ENCODE peak calls at places on chromosomes 16 and 17, in ten cellular contexts. One of them, this sample, is unnamed.

GRCh38 chr16:85048921-85049562 is 21.4 kb downstream of the KIAA0513 start:
- DNase-seq in endothelial cell: no peak
- DNase-seq in stimulated activated CD4-positive, alpha-beta T cell treated with anti-CD3 and anti-CD28 coated beads, Interleukin-12 subunit alpha, Interleukin-12 subunit beta, amount 100 ng/mL, for 48 hours: no peak
- DNase-seq in activated B cell treated with CpG ODN at 0.5 μM for 24 hours: no peak
- DNase-seq in smooth muscle cell of the brain vasculature: no peak
- DNase-seq in MV-4-11: no peak
- DNase-seq in SW 1271: no peak
- DNase-seq in NCI-H1105 treated with DMSO at 0.1 percent for 48 hours: no peak
- DNase-seq in activated CD4-positive, alpha-beta T cell treated with anti-CD3 and anti-CD28 coated beads, Interleukin-2, amount 50 U/mL, for 1 hour: no peak
- DNase-seq in activated T-helper 1 cell treated with anti-CD3 and anti-CD28 coated beads, Interleukin-12 subunit alpha, Interleukin-12 subunit beta, Interleukin-2, Interleukin-4 antibody, amounts not matched to agents 30 ng/mL and 10 ng/mL and 1 ng/mL, durations not matched to agents 14 hours and 24 hours and 36 hours: no peak
- DNase-seq in this sample: no peak

GRCh38 chr16:84665843-84666242 is 17.5 kb downstream of the KLHL36 start:
- DNase-seq in endothelial cell: no peak
- DNase-seq in SW 1271: no peak
- DNase-seq in activated CD4-positive, alpha-beta T cell treated with anti-CD3 and anti-CD28 coated beads, Interleukin-2, amount 50 U/mL, for 1 hour: no peak
- DNase-seq in smooth muscle cell of the brain vasculature: no peak
- DNase-seq in stimulated activated CD4-positive, alpha-beta T cell treated with anti-CD3 and anti-CD28 coated beads, Interleukin-12 subunit alpha, Interleukin-12 subunit beta, amount 100 ng/mL, for 48 hours: no peak
- DNase-seq in MV-4-11: no peak
- DNase-seq in activated B cell treated with CpG ODN at 0.5 μM for 24 hours: no peak
- DNase-seq in activated T-helper 1 cell treated with anti-CD3 and anti-CD28 coated beads, Interleukin-12 subunit alpha, Interleukin-12 subunit beta, Interleukin-2, Interleukin-4 antibody, amounts not matched to agents 30 ng/mL and 10 ng/mL and 1 ng/mL, durations not matched to agents 14 hours and 24 hours and 36 hours: no peak
- DNase-seq in NCI-H1105 treated with DMSO at 0.1 percent for 48 hours: no peak
- DNase-seq in this sample: no peak

GRCh38 chr17:72185571-72185970 is 64.8 kb downstream of the SOX9 start:
- DNase-seq in smooth muscle cell of the brain vasculature: no peak
- DNase-seq in activated CD4-positive, alpha-beta T cell treated with anti-CD3 and anti-CD28 coated beads, Interleukin-2, amount 50 U/mL, for 1 hour: no peak
- DNase-seq in activated T-helper 1 cell treated with anti-CD3 and anti-CD28 coated beads, Interleukin-12 subunit alpha, Interleukin-12 subunit beta, Interleukin-2, Interleukin-4 antibody, amounts not matched to agents 30 ng/mL and 10 ng/mL and 1 ng/mL, durations not matched to agents 14 hours and 24 hours and 36 hours: no peak
- DNase-seq in MV-4-11: no peak
- DNase-seq in NCI-H1105 treated with DMSO at 0.1 percent for 48 hours: no peak
- DNase-seq in SW 1271: no peak
- DNase-seq in activated B cell treated with CpG ODN at 0.5 μM for 24 hours: no peak
- DNase-seq in stimulated activated CD4-positive, alpha-beta T cell treated with anti-CD3 and anti-CD28 coated beads, Interleukin-12 subunit alpha, Interleukin-12 subunit beta, amount 100 ng/mL, for 48 hours: no peak
- DNase-seq in endothelial cell: no peak
- DNase-seq in this sample: no peak

GRCh38 chr17:17889922-17890321 is 53.1 kb upstream of the SREBF1 start:
- DNase-seq in activated T-helper 1 cell treated with anti-CD3 and anti-CD28 coated beads, Interleukin-12 subunit alpha, Interleukin-12 subunit beta, Interleukin-2, Interleukin-4 antibody, amounts not matched to agents 30 ng/mL and 10 ng/mL and 1 ng/mL, durations not matched to agents 14 hours and 24 hours and 36 hours: no peak
- DNase-seq in MV-4-11: no peak
- DNase-seq in activated CD4-positive, alpha-beta T cell treated with anti-CD3 and anti-CD28 coated beads, Interleukin-2, amount 50 U/mL, for 1 hour: no peak
- DNase-seq in SW 1271: no peak
- DNase-seq in endothelial cell: no peak
- DNase-seq in activated B cell treated with CpG ODN at 0.5 μM for 24 hours: no peak
- DNase-seq in stimulated activated CD4-positive, alpha-beta T cell treated with anti-CD3 and anti-CD28 coated beads, Interleukin-12 subunit alpha, Interleukin-12 subunit beta, amount 100 ng/mL, for 48 hours: no peak
- DNase-seq in NCI-H1105 treated with DMSO at 0.1 percent for 48 hours: no peak
- DNase-seq in smooth muscle cell of the brain vasculature: no peak
- DNase-seq in this sample: no peak

GRCh38 chr17:50459756-50460155 is 8.9 kb downstream of the CHAD start:
- DNase-seq in SW 1271: no peak
- DNase-seq in activated CD4-positive, alpha-beta T cell treated with anti-CD3 and anti-CD28 coated beads, Interleukin-2, amount 50 U/mL, for 1 hour: no peak
- DNase-seq in smooth muscle cell of the brain vasculature: no peak
- DNase-seq in endothelial cell: no peak
- DNase-seq in activated B cell treated with CpG ODN at 0.5 μM for 24 hours: no peak
- DNase-seq in MV-4-11: no peak
- DNase-seq in activated T-helper 1 cell treated with anti-CD3 and anti-CD28 coated beads, Interleukin-12 subunit alpha, Interleukin-12 subunit beta, Interleukin-2, Interleukin-4 antibody, amounts not matched to agents 30 ng/mL and 10 ng/mL and 1 ng/mL, durations not matched to agents 14 hours and 24 hours and 36 hours: no peak
- DNase-seq in NCI-H1105 treated with DMSO at 0.1 percent for 48 hours: no peak
- DNase-seq in stimulated activated CD4-positive, alpha-beta T cell treated with anti-CD3 and anti-CD28 coated beads, Interleukin-12 subunit alpha, Interleukin-12 subunit beta, amount 100 ng/mL, for 48 hours: no peak
- DNase-seq in this sample: no peak

GRCh38 chr17:64262422-64263260 is at the start of gene TEX2:
- DNase-seq in smooth muscle cell of the brain vasculature: no peak
- DNase-seq in NCI-H1105 treated with DMSO at 0.1 percent for 48 hours: no peak
- DNase-seq in SW 1271: no peak
- DNase-seq in MV-4-11: peak
- DNase-seq in stimulated activated CD4-positive, alpha-beta T cell treated with anti-CD3 and anti-CD28 coated beads, Interleukin-12 subunit alpha, Interleukin-12 subunit beta, amount 100 ng/mL, for 48 hours: peak
- DNase-seq in activated CD4-positive, alpha-beta T cell treated with anti-CD3 and anti-CD28 coated beads, Interleukin-2, amount 50 U/mL, for 1 hour: peak
- DNase-seq in activated B cell treated with CpG ODN at 0.5 μM for 24 hours: peak
- DNase-seq in activated T-helper 1 cell treated with anti-CD3 and anti-CD28 coated beads, Interleukin-12 subunit alpha, Interleukin-12 subunit beta, Interleukin-2, Interleukin-4 antibody, amounts not matched to agents 30 ng/mL and 10 ng/mL and 1 ng/mL, durations not matched to agents 14 hours and 24 hours and 36 hours: peak
- DNase-seq in endothelial cell: peak
- DNase-seq in this sample: peak

GRCh38 chr16:50210266-50211038 is 55.9 kb upstream of the ADCY7 start:
- DNase-seq in MV-4-11: peak
- DNase-seq in activated T-helper 1 cell treated with anti-CD3 and anti-CD28 coated beads, Interleukin-12 subunit alpha, Interleukin-12 subunit beta, Interleukin-2, Interleukin-4 antibody, amounts not matched to agents 30 ng/mL and 10 ng/mL and 1 ng/mL, durations not matched to agents 14 hours and 24 hours and 36 hours: peak
- DNase-seq in smooth muscle cell of the brain vasculature: peak
- DNase-seq in NCI-H1105 treated with DMSO at 0.1 percent for 48 hours: peak
- DNase-seq in activated CD4-positive, alpha-beta T cell treated with anti-CD3 and anti-CD28 coated beads, Interleukin-2, amount 50 U/mL, for 1 hour: peak
- DNase-seq in stimulated activated CD4-positive, alpha-beta T cell treated with anti-CD3 and anti-CD28 coated beads, Interleukin-12 subunit alpha, Interleukin-12 subunit beta, amount 100 ng/mL, for 48 hours: peak
- DNase-seq in SW 1271: peak
- DNase-seq in activated B cell treated with CpG ODN at 0.5 μM for 24 hours: no peak
- DNase-seq in endothelial cell: peak
- DNase-seq in this sample: peak

GRCh38 chr16:11675561-11676511 is 7.6 kb downstream of the SNN start:
- DNase-seq in activated CD4-positive, alpha-beta T cell treated with anti-CD3 and anti-CD28 coated beads, Interleukin-2, amount 50 U/mL, for 1 hour: no peak
- DNase-seq in NCI-H1105 treated with DMSO at 0.1 percent for 48 hours: no peak
- DNase-seq in activated B cell treated with CpG ODN at 0.5 μM for 24 hours: no peak
- DNase-seq in endothelial cell: no peak
- DNase-seq in stimulated activated CD4-positive, alpha-beta T cell treated with anti-CD3 and anti-CD28 coated beads, Interleukin-12 subunit alpha, Interleukin-12 subunit beta, amount 100 ng/mL, for 48 hours: no peak
- DNase-seq in activated T-helper 1 cell treated with anti-CD3 and anti-CD28 coated beads, Interleukin-12 subunit alpha, Interleukin-12 subunit beta, Interleukin-2, Interleukin-4 antibody, amounts not matched to agents 30 ng/mL and 10 ng/mL and 1 ng/mL, durations not matched to agents 14 hours and 24 hours and 36 hours: no peak
- DNase-seq in SW 1271: no peak
- DNase-seq in MV-4-11: no peak
- DNase-seq in smooth muscle cell of the brain vasculature: no peak
- DNase-seq in this sample: no peak